ENCODE peak calls at places on chromosomes 11 and 22, in seven cellular contexts. One of them, this sample, is unnamed.

GRCh38 chr22:31496735-31497146 is 405 bp downstream of the SFI1 start:
- DNase-seq in transverse colon: peak
- DNase-seq in heart left ventricle: peak
- DNase-seq in tibial nerve: no peak
- DNase-seq in esophagus squamous epithelium: no peak
- DNase-seq in uterus: no peak
- DNase-seq in body of pancreas: no peak
- DNase-seq in this sample: peak

GRCh38 chr11:47507868-47508594 is 44.9 kb downstream of the CELF1 start:
- DNase-seq in transverse colon: no peak
- DNase-seq in heart left ventricle: no peak
- DNase-seq in tibial nerve: no peak
- DNase-seq in esophagus squamous epithelium: no peak
- DNase-seq in uterus: no peak
- DNase-seq in body of pancreas: no peak
- DNase-seq in this sample: no peak

GRCh38 chr11:93614111-93614784 is 47.2 kb upstream of the CEP295 start:
- DNase-seq in transverse colon: no peak
- DNase-seq in heart left ventricle: no peak
- DNase-seq in tibial nerve: no peak
- DNase-seq in esophagus squamous epithelium: no peak
- DNase-seq in uterus: no peak
- DNase-seq in body of pancreas: no peak
- DNase-seq in this sample: no peak

GRCh38 chr11:82995754-82996398 is 75.8 kb downstream of the RAB30 start:
- DNase-seq in transverse colon: no peak
- DNase-seq in heart left ventricle: no peak
- DNase-seq in tibial nerve: peak
- DNase-seq in esophagus squamous epithelium: no peak
- DNase-seq in uterus: peak
- DNase-seq in body of pancreas: no peak
- DNase-seq in this sample: no peak

GRCh38 chr11:61800331-61801281 is 7.9 kb downstream of the FEN1 start:
- DNase-seq in transverse colon: no peak
- DNase-seq in heart left ventricle: no peak
- DNase-seq in tibial nerve: no peak
- DNase-seq in esophagus squamous epithelium: no peak
- DNase-seq in uterus: no peak
- DNase-seq in body of pancreas: no peak
- DNase-seq in this sample: no peak

GRCh38 chr11:40388097-40388818 is 1071.2 kb downstream of the LRRC4C start:
- DNase-seq in transverse colon: no peak
- DNase-seq in heart left ventricle: no peak
- DNase-seq in tibial nerve: no peak
- DNase-seq in esophagus squamous epithelium: no peak
- DNase-seq in uterus: no peak
- DNase-seq in body of pancreas: no peak
- DNase-seq in this sample: no peak

GRCh38 chr11:3220101-3220500 is 1.5 kb upstream of the MRGPRG start:
- DNase-seq in transverse colon: peak
- DNase-seq in heart left ventricle: peak
- DNase-seq in tibial nerve: no peak
- DNase-seq in esophagus squamous epithelium: no peak
- DNase-seq in uterus: no peak
- DNase-seq in body of pancreas: no peak
- DNase-seq in this sample: peak

GRCh38 chr11:12799373-12799835 is 125.2 kb downstream of the TEAD1 start:
- DNase-seq in transverse colon: no peak
- DNase-seq in heart left ventricle: no peak
- DNase-seq in tibial nerve: no peak
- DNase-seq in esophagus squamous epithelium: no peak
- DNase-seq in uterus: no peak
- DNase-seq in body of pancreas: no peak
- DNase-seq in this sample: no peak

GRCh38 chr11:587978-588380 is 11.7 kb downstream of the PHRF1 start:
- DNase-seq in transverse colon: no peak
- DNase-seq in heart left ventricle: no peak
- DNase-seq in tibial nerve: no peak
- DNase-seq in esophagus squamous epithelium: no peak
- DNase-seq in uterus: no peak
- DNase-seq in body of pancreas: peak
- DNase-seq in this sample: no peak

GRCh38 chr22:47175151-47175760 is 412.8 kb downstream of the TBC1D22A start:
- DNase-seq in transverse colon: peak
- DNase-seq in heart left ventricle: peak
- DNase-seq in tibial nerve: no peak
- DNase-seq in esophagus squamous epithelium: no peak
- DNase-seq in uterus: peak
- DNase-seq in body of pancreas: peak
- DNase-seq in this sample: peak

GRCh38 chr22:31818481-31819392 is 64.9 kb downstream of the DEPDC5 start:
- DNase-seq in transverse colon: no peak
- DNase-seq in heart left ventricle: no peak
- DNase-seq in tibial nerve: no peak
- DNase-seq in esophagus squamous epithelium: no peak
- DNase-seq in uterus: no peak
- DNase-seq in body of pancreas: no peak
- DNase-seq in this sample: no peak

GRCh38 chr22:36010090-36010489 is 18.5 kb downstream of the RBFOX2 start:
- DNase-seq in transverse colon: no peak
- DNase-seq in heart left ventricle: no peak
- DNase-seq in tibial nerve: no peak
- DNase-seq in esophagus squamous epithelium: no peak
- DNase-seq in uterus: no peak
- DNase-seq in body of pancreas: peak
- DNase-seq in this sample: no peak

GRCh38 chr22:37552560-37553163 is 7.6 kb upstream of the CDC42EP1 start:
- DNase-seq in transverse colon: peak
- DNase-seq in heart left ventricle: peak
- DNase-seq in tibial nerve: no peak
- DNase-seq in esophagus squamous epithelium: no peak
- DNase-seq in uterus: peak
- DNase-seq in body of pancreas: peak
- DNase-seq in this sample: peak

GRCh38 chr22:44698531-44699421 is 3.2 kb upstream of the PRR5 start:
- DNase-seq in transverse colon: no peak
- DNase-seq in heart left ventricle: no peak
- DNase-seq in tibial nerve: peak
- DNase-seq in esophagus squamous epithelium: no peak
- DNase-seq in uterus: peak
- DNase-seq in body of pancreas: no peak
- DNase-seq in this sample: no peak

GRCh38 chr22:29454186-29454745 is 15.9 kb downstream of the RFPL1 start:
- DNase-seq in transverse colon: no peak
- DNase-seq in heart left ventricle: no peak
- DNase-seq in tibial nerve: no peak
- DNase-seq in esophagus squamous epithelium: no peak
- DNase-seq in uterus: no peak
- DNase-seq in body of pancreas: no peak
- DNase-seq in this sample: peak

GRCh38 chr11:105840391-105840790 is 181.6 kb downstream of the MSANTD4 start:
- DNase-seq in transverse colon: no peak
- DNase-seq in heart left ventricle: no peak
- DNase-seq in tibial nerve: no peak
- DNase-seq in esophagus squamous epithelium: no peak
- DNase-seq in uterus: no peak
- DNase-seq in body of pancreas: no peak
- DNase-seq in this sample: no peak

GRCh38 chr22:37492428-37493344 is 6.5 kb upstream of the MFNG start:
- DNase-seq in transverse colon: peak
- DNase-seq in heart left ventricle: no peak
- DNase-seq in tibial nerve: peak
- DNase-seq in esophagus squamous epithelium: no peak
- DNase-seq in uterus: no peak
- DNase-seq in body of pancreas: peak
- DNase-seq in this sample: peak

GRCh38 chr11:120432056-120433018 is 79.2 kb upstream of the GRIK4 start:
- DNase-seq in transverse colon: no peak
- DNase-seq in heart left ventricle: peak
- DNase-seq in tibial nerve: peak
- DNase-seq in esophagus squamous epithelium: no peak
- DNase-seq in uterus: no peak
- DNase-seq in body of pancreas: peak
- DNase-seq in this sample: no peak

GRCh38 chr11:96038046-96038445 is 114.1 kb upstream of the MTMR2 start:
- DNase-seq in transverse colon: no peak
- DNase-seq in heart left ventricle: no peak
- DNase-seq in tibial nerve: no peak
- DNase-seq in esophagus squamous epithelium: no peak
- DNase-seq in uterus: no peak
- DNase-seq in body of pancreas: no peak
- DNase-seq in this sample: no peak

GRCh38 chr22:38830026-38830844 is 13.6 kb downstream of the NPTXR start:
- DNase-seq in transverse colon: no peak
- DNase-seq in heart left ventricle: no peak
- DNase-seq in tibial nerve: no peak
- DNase-seq in esophagus squamous epithelium: no peak
- DNase-seq in uterus: no peak
- DNase-seq in body of pancreas: no peak
- DNase-seq in this sample: no peak

GRCh38 chr11:78256962-78257361 is 68.2 kb downstream of the USP35 start:
- DNase-seq in transverse colon: peak
- DNase-seq in heart left ventricle: peak
- DNase-seq in tibial nerve: peak
- DNase-seq in esophagus squamous epithelium: no peak
- DNase-seq in uterus: peak
- DNase-seq in body of pancreas: peak
- DNase-seq in this sample: peak

GRCh38 chr22:30890689-30891442 is 77.7 kb downstream of the MORC2 start:
- DNase-seq in transverse colon: peak
- DNase-seq in heart left ventricle: peak
- DNase-seq in tibial nerve: no peak
- DNase-seq in esophagus squamous epithelium: no peak
- DNase-seq in uterus: peak
- DNase-seq in body of pancreas: peak
- DNase-seq in this sample: peak

GRCh38 chr22:30408388-30409101 is 11.7 kb downstream of the SEC14L2 start:
- DNase-seq in transverse colon: no peak
- DNase-seq in heart left ventricle: no peak
- DNase-seq in tibial nerve: no peak
- DNase-seq in esophagus squamous epithelium: no peak
- DNase-seq in uterus: no peak
- DNase-seq in body of pancreas: no peak
- DNase-seq in this sample: no peak

GRCh38 chr11:130775306-130776043 is 140.8 kb downstream of the SNX19 start:
- DNase-seq in transverse colon: no peak
- DNase-seq in heart left ventricle: no peak
- DNase-seq in tibial nerve: no peak
- DNase-seq in esophagus squamous epithelium: no peak
- DNase-seq in uterus: no peak
- DNase-seq in body of pancreas: no peak
- DNase-seq in this sample: no peak

GRCh38 chr11:13713982-13714381 is 45.5 kb downstream of the FAR1 start:
- DNase-seq in transverse colon: no peak
- DNase-seq in heart left ventricle: no peak
- DNase-seq in tibial nerve: no peak
- DNase-seq in esophagus squamous epithelium: no peak
- DNase-seq in uterus: no peak
- DNase-seq in body of pancreas: no peak
- DNase-seq in this sample: no peak

GRCh38 chr11:1632053-1632714 is 2.6 kb downstream of the KRTAP5-5 start:
- DNase-seq in transverse colon: no peak
- DNase-seq in heart left ventricle: no peak
- DNase-seq in tibial nerve: no peak
- DNase-seq in esophagus squamous epithelium: no peak
- DNase-seq in uterus: no peak
- DNase-seq in body of pancreas: peak
- DNase-seq in this sample: no peak
- TF ChIP-seq POLR2A in transverse colon: no peak
- TF ChIP-seq POLR2A in heart left ventricle: no peak
- TF ChIP-seq POLR2A in tibial nerve: no peak
- TF ChIP-seq POLR2A in esophagus squamous epithelium: no peak
- TF ChIP-seq POLR2A in uterus: no peak
- TF ChIP-seq POLR2A in body of pancreas: peak
- TF ChIP-seq POLR2A in this sample: no peak

GRCh38 chr22:19824197-19825015 is 30.3 kb downstream of the GNB1L start:
- DNase-seq in transverse colon: no peak
- DNase-seq in heart left ventricle: peak
- DNase-seq in tibial nerve: no peak
- DNase-seq in esophagus squamous epithelium: no peak
- DNase-seq in uterus: no peak
- DNase-seq in body of pancreas: no peak
- DNase-seq in this sample: peak
- H3K4me3 ChIP-seq in transverse colon: no peak
- H3K4me3 ChIP-seq in heart left ventricle: no peak
- H3K4me3 ChIP-seq in tibial nerve: no peak
- H3K4me3 ChIP-seq in esophagus squamous epithelium: no peak
- H3K4me3 ChIP-seq in uterus: no peak
- H3K4me3 ChIP-seq in body of pancreas: no peak
- H3K4me3 ChIP-seq in this sample: no peak

DNA sequence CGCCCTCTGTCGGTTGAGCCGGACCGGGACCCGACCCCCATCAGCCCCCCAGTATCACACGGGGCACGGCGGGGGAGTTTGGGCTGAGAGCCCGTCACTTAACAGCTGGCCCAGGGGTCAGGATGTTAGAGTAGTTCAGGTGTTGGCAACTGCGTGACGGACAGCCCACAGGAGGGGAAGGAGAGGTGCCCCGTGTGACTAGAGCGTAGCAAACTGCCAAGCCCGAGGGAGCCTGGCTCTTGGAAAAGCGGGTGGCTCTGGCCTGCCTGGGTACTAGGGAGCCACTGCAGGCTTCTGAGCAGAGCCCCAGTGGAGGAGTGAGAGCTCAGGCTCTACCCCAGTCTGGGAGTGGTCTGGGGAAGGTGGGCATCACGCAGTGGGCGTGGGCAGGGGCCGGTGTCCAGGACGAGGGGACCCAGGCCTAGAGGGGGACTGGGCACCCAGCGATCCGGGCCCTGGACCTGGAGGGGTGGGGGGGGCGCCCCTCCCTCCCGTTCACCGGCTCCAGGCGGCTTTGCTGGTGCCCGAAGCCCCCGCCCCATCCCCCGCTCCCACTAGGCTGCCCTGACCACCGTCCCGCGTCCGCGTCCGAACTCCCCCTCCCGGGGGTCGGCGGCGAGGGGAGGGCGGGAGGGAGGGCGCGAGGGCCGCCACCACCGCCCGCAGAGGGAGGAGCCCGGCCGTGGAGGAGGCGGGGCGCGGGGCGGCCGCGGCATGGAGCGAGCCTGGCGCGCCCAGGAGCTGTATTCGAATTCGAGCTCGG is 24.4 kb downstream of the SHANK3 start:
- DNase-seq in transverse colon: no peak
- DNase-seq in heart left ventricle: no peak
- DNase-seq in tibial nerve: no peak
- DNase-seq in esophagus squamous epithelium: no peak
- DNase-seq in uterus: no peak
- DNase-seq in body of pancreas: no peak
- DNase-seq in this sample: no peak
- TF ChIP-seq CTCF in transverse colon: peak
- TF ChIP-seq CTCF in heart left ventricle: peak
- TF ChIP-seq CTCF in tibial nerve: peak
- TF ChIP-seq CTCF in esophagus squamous epithelium: peak
- TF ChIP-seq CTCF in uterus: no peak
- TF ChIP-seq CTCF in body of pancreas: peak
- TF ChIP-seq CTCF in this sample: peak

DNA sequence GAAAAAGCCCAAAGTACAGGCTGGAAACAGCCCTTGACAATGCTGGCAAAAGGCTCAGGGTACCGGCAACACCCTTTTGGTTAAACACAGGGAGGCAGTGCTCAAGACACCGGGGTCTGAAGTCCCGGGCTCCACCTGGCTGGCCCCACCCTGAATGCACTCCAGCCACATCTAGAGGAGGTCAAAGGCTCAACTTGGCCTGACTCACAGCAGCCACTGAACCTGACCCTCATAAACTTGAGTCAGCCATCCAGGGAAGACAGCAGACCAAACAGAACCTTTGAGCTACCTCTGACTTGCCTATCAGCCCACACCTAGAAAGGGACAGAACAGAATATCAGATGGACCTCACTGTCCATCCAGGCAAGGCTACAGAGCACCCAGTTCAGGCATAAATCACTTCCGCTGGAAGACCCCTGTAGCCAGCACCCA is 3.8 kb downstream of the CFL1 start:
- DNase-seq in transverse colon: peak
- DNase-seq in heart left ventricle: no peak
- DNase-seq in tibial nerve: no peak
- DNase-seq in esophagus squamous epithelium: no peak
- DNase-seq in uterus: no peak
- DNase-seq in body of pancreas: no peak
- DNase-seq in this sample: no peak
- TF ChIP-seq POLR2A in transverse colon: peak
- TF ChIP-seq POLR2A in heart left ventricle: no peak
- TF ChIP-seq POLR2A in tibial nerve: no peak
- TF ChIP-seq POLR2A in esophagus squamous epithelium: no peak
- TF ChIP-seq POLR2A in uterus: no peak
- TF ChIP-seq POLR2A in body of pancreas: no peak
- TF ChIP-seq POLR2A in this sample: no peak